ENCODE peak calls at places on chromosomes 13 and 19, in six cellular contexts. One of them, this sample, is unnamed.

GRCh38 chr13:51981355-51981754 is 29.9 kb downstream of the ATP7B start:
- DNase-seq in stimulated activated CD8-positive, alpha-beta memory T cell treated with anti-CD3 and anti-CD28 coated beads, Interleukin-4, amount 100 ng/mL, for 1 hour: no peak
- DNase-seq in CD4-positive, alpha-beta memory T cell: no peak
- DNase-seq in fibroblast of pulmonary artery: peak
- DNase-seq in HCT116: no peak
- DNase-seq in NCI-H1105 treated with DMSO at 0.1 percent for 48 hours: no peak
- DNase-seq in this sample: no peak

GRCh38 chr19:21812448-21812847 is 23.5 kb downstream of the ZNF43 start:
- DNase-seq in stimulated activated CD8-positive, alpha-beta memory T cell treated with anti-CD3 and anti-CD28 coated beads, Interleukin-4, amount 100 ng/mL, for 1 hour: no peak
- DNase-seq in CD4-positive, alpha-beta memory T cell: no peak
- DNase-seq in fibroblast of pulmonary artery: no peak
- DNase-seq in HCT116: no peak
- DNase-seq in NCI-H1105 treated with DMSO at 0.1 percent for 48 hours: no peak
- DNase-seq in this sample: no peak

GRCh38 chr19:4904481-4904880 is 1.8 kb upstream of the ARRDC5 start:
- DNase-seq in stimulated activated CD8-positive, alpha-beta memory T cell treated with anti-CD3 and anti-CD28 coated beads, Interleukin-4, amount 100 ng/mL, for 1 hour: no peak
- DNase-seq in CD4-positive, alpha-beta memory T cell: no peak
- DNase-seq in fibroblast of pulmonary artery: no peak
- DNase-seq in HCT116: no peak
- DNase-seq in NCI-H1105 treated with DMSO at 0.1 percent for 48 hours: no peak
- DNase-seq in this sample: no peak

GRCh38 chr13:40789275-40790231 is at the start of gene SLC25A15:
- DNase-seq in stimulated activated CD8-positive, alpha-beta memory T cell treated with anti-CD3 and anti-CD28 coated beads, Interleukin-4, amount 100 ng/mL, for 1 hour: peak
- DNase-seq in CD4-positive, alpha-beta memory T cell: peak
- DNase-seq in fibroblast of pulmonary artery: peak
- DNase-seq in HCT116: peak
- DNase-seq in NCI-H1105 treated with DMSO at 0.1 percent for 48 hours: peak
- DNase-seq in this sample: peak

GRCh38 chr13:53045110-53045509 is 16.5 kb downstream of the OLFM4 start:
- DNase-seq in stimulated activated CD8-positive, alpha-beta memory T cell treated with anti-CD3 and anti-CD28 coated beads, Interleukin-4, amount 100 ng/mL, for 1 hour: no peak
- DNase-seq in CD4-positive, alpha-beta memory T cell: no peak
- DNase-seq in fibroblast of pulmonary artery: peak
- DNase-seq in HCT116: no peak
- DNase-seq in NCI-H1105 treated with DMSO at 0.1 percent for 48 hours: peak
- DNase-seq in this sample: peak

GRCh38 chr19:3831601-3832000 is 37.2 kb downstream of the ZFR2 start:
- DNase-seq in stimulated activated CD8-positive, alpha-beta memory T cell treated with anti-CD3 and anti-CD28 coated beads, Interleukin-4, amount 100 ng/mL, for 1 hour: no peak
- DNase-seq in CD4-positive, alpha-beta memory T cell: no peak
- DNase-seq in fibroblast of pulmonary artery: no peak
- DNase-seq in HCT116: no peak
- DNase-seq in NCI-H1105 treated with DMSO at 0.1 percent for 48 hours: no peak
- DNase-seq in this sample: no peak

GRCh38 chr19:49106648-49107135 is 7.5 kb upstream of the LIN7B start:
- DNase-seq in stimulated activated CD8-positive, alpha-beta memory T cell treated with anti-CD3 and anti-CD28 coated beads, Interleukin-4, amount 100 ng/mL, for 1 hour: no peak
- DNase-seq in CD4-positive, alpha-beta memory T cell: peak
- DNase-seq in fibroblast of pulmonary artery: peak
- DNase-seq in HCT116: peak
- DNase-seq in NCI-H1105 treated with DMSO at 0.1 percent for 48 hours: peak
- DNase-seq in this sample: peak

GRCh38 chr19:30464162-30464561 is 92.0 kb downstream of the ZNF536 start:
- DNase-seq in stimulated activated CD8-positive, alpha-beta memory T cell treated with anti-CD3 and anti-CD28 coated beads, Interleukin-4, amount 100 ng/mL, for 1 hour: no peak
- DNase-seq in CD4-positive, alpha-beta memory T cell: no peak
- DNase-seq in fibroblast of pulmonary artery: no peak
- DNase-seq in HCT116: no peak
- DNase-seq in NCI-H1105 treated with DMSO at 0.1 percent for 48 hours: no peak
- DNase-seq in this sample: no peak

GRCh38 chr13:99067160-99067985 is 89.5 kb upstream of the DOCK9 start:
- DNase-seq in stimulated activated CD8-positive, alpha-beta memory T cell treated with anti-CD3 and anti-CD28 coated beads, Interleukin-4, amount 100 ng/mL, for 1 hour: no peak
- DNase-seq in CD4-positive, alpha-beta memory T cell: no peak
- DNase-seq in fibroblast of pulmonary artery: peak
- DNase-seq in HCT116: peak
- DNase-seq in NCI-H1105 treated with DMSO at 0.1 percent for 48 hours: no peak
- DNase-seq in this sample: no peak

GRCh38 chr19:49877879-49878743 is 609 bp downstream of the TBC1D17 start:
- DNase-seq in stimulated activated CD8-positive, alpha-beta memory T cell treated with anti-CD3 and anti-CD28 coated beads, Interleukin-4, amount 100 ng/mL, for 1 hour: peak
- DNase-seq in CD4-positive, alpha-beta memory T cell: peak
- DNase-seq in fibroblast of pulmonary artery: peak
- DNase-seq in HCT116: peak
- DNase-seq in NCI-H1105 treated with DMSO at 0.1 percent for 48 hours: peak
- DNase-seq in this sample: peak

GRCh38 chr19:50003810-50004419 is 21.3 kb downstream of the VRK3 start:
- DNase-seq in stimulated activated CD8-positive, alpha-beta memory T cell treated with anti-CD3 and anti-CD28 coated beads, Interleukin-4, amount 100 ng/mL, for 1 hour: no peak
- DNase-seq in CD4-positive, alpha-beta memory T cell: no peak
- DNase-seq in fibroblast of pulmonary artery: peak
- DNase-seq in HCT116: peak
- DNase-seq in NCI-H1105 treated with DMSO at 0.1 percent for 48 hours: no peak
- DNase-seq in this sample: no peak

GRCh38 chr13:48567521-48568331 is 34.8 kb upstream of the RCBTB2 start:
- DNase-seq in stimulated activated CD8-positive, alpha-beta memory T cell treated with anti-CD3 and anti-CD28 coated beads, Interleukin-4, amount 100 ng/mL, for 1 hour: no peak
- DNase-seq in CD4-positive, alpha-beta memory T cell: no peak
- DNase-seq in fibroblast of pulmonary artery: peak
- DNase-seq in HCT116: no peak
- DNase-seq in NCI-H1105 treated with DMSO at 0.1 percent for 48 hours: no peak
- DNase-seq in this sample: no peak

GRCh38 chr13:113114511-113115362 is 7.9 kb upstream of the F10 start:
- DNase-seq in stimulated activated CD8-positive, alpha-beta memory T cell treated with anti-CD3 and anti-CD28 coated beads, Interleukin-4, amount 100 ng/mL, for 1 hour: no peak
- DNase-seq in CD4-positive, alpha-beta memory T cell: no peak
- DNase-seq in fibroblast of pulmonary artery: no peak
- DNase-seq in HCT116: no peak
- DNase-seq in NCI-H1105 treated with DMSO at 0.1 percent for 48 hours: no peak
- DNase-seq in this sample: no peak

GRCh38 chr13:98089246-98089645 is 53.6 kb upstream of the FARP1 start:
- DNase-seq in stimulated activated CD8-positive, alpha-beta memory T cell treated with anti-CD3 and anti-CD28 coated beads, Interleukin-4, amount 100 ng/mL, for 1 hour: no peak
- DNase-seq in CD4-positive, alpha-beta memory T cell: no peak
- DNase-seq in fibroblast of pulmonary artery: peak
- DNase-seq in HCT116: no peak
- DNase-seq in NCI-H1105 treated with DMSO at 0.1 percent for 48 hours: no peak
- DNase-seq in this sample: no peak

GRCh38 chr13:67095621-67096020 is 134.5 kb downstream of the PCDH9 start:
- DNase-seq in stimulated activated CD8-positive, alpha-beta memory T cell treated with anti-CD3 and anti-CD28 coated beads, Interleukin-4, amount 100 ng/mL, for 1 hour: no peak
- DNase-seq in CD4-positive, alpha-beta memory T cell: no peak
- DNase-seq in fibroblast of pulmonary artery: peak
- DNase-seq in HCT116: no peak
- DNase-seq in NCI-H1105 treated with DMSO at 0.1 percent for 48 hours: no peak
- DNase-seq in this sample: no peak

GRCh38 chr19:16261584-16262370 is 62.8 kb upstream of the KLF2 start:
- DNase-seq in stimulated activated CD8-positive, alpha-beta memory T cell treated with anti-CD3 and anti-CD28 coated beads, Interleukin-4, amount 100 ng/mL, for 1 hour: no peak
- DNase-seq in CD4-positive, alpha-beta memory T cell: no peak
- DNase-seq in fibroblast of pulmonary artery: no peak
- DNase-seq in HCT116: no peak
- DNase-seq in NCI-H1105 treated with DMSO at 0.1 percent for 48 hours: no peak
- DNase-seq in this sample: no peak

GRCh38 chr19:46610851-46611770 is 10.0 kb downstream of the CALM3 start:
- DNase-seq in stimulated activated CD8-positive, alpha-beta memory T cell treated with anti-CD3 and anti-CD28 coated beads, Interleukin-4, amount 100 ng/mL, for 1 hour: no peak
- DNase-seq in CD4-positive, alpha-beta memory T cell: peak
- DNase-seq in fibroblast of pulmonary artery: no peak
- DNase-seq in HCT116: no peak
- DNase-seq in NCI-H1105 treated with DMSO at 0.1 percent for 48 hours: no peak
- DNase-seq in this sample: no peak

GRCh38 chr13:101773062-101773461 is 320.6 kb downstream of the ITGBL1 start:
- DNase-seq in stimulated activated CD8-positive, alpha-beta memory T cell treated with anti-CD3 and anti-CD28 coated beads, Interleukin-4, amount 100 ng/mL, for 1 hour: no peak
- DNase-seq in CD4-positive, alpha-beta memory T cell: no peak
- DNase-seq in fibroblast of pulmonary artery: peak
- DNase-seq in HCT116: no peak
- DNase-seq in NCI-H1105 treated with DMSO at 0.1 percent for 48 hours: no peak
- DNase-seq in this sample: no peak

GRCh38 chr19:16901491-16902175 is 12.8 kb downstream of the F2RL3 start:
- DNase-seq in stimulated activated CD8-positive, alpha-beta memory T cell treated with anti-CD3 and anti-CD28 coated beads, Interleukin-4, amount 100 ng/mL, for 1 hour: no peak
- DNase-seq in CD4-positive, alpha-beta memory T cell: no peak
- DNase-seq in fibroblast of pulmonary artery: no peak
- DNase-seq in HCT116: no peak
- DNase-seq in NCI-H1105 treated with DMSO at 0.1 percent for 48 hours: peak
- DNase-seq in this sample: no peak

GRCh38 chr13:79637086-79637763 is 156.3 kb downstream of the NDFIP2 start:
- DNase-seq in stimulated activated CD8-positive, alpha-beta memory T cell treated with anti-CD3 and anti-CD28 coated beads, Interleukin-4, amount 100 ng/mL, for 1 hour: no peak
- DNase-seq in CD4-positive, alpha-beta memory T cell: no peak
- DNase-seq in fibroblast of pulmonary artery: peak
- DNase-seq in HCT116: no peak
- DNase-seq in NCI-H1105 treated with DMSO at 0.1 percent for 48 hours: no peak
- DNase-seq in this sample: no peak

GRCh38 chr13:24053505-24054251 is 106.8 kb upstream of the SPATA13 start:
- DNase-seq in stimulated activated CD8-positive, alpha-beta memory T cell treated with anti-CD3 and anti-CD28 coated beads, Interleukin-4, amount 100 ng/mL, for 1 hour: peak
- DNase-seq in CD4-positive, alpha-beta memory T cell: peak
- DNase-seq in fibroblast of pulmonary artery: peak
- DNase-seq in HCT116: peak
- DNase-seq in NCI-H1105 treated with DMSO at 0.1 percent for 48 hours: peak
- DNase-seq in this sample: peak

GRCh38 chr19:15091918-15092753 is 10.1 kb downstream of the OR1I1 start:
- DNase-seq in stimulated activated CD8-positive, alpha-beta memory T cell treated with anti-CD3 and anti-CD28 coated beads, Interleukin-4, amount 100 ng/mL, for 1 hour: no peak
- DNase-seq in CD4-positive, alpha-beta memory T cell: peak
- DNase-seq in fibroblast of pulmonary artery: peak
- DNase-seq in HCT116: peak
- DNase-seq in NCI-H1105 treated with DMSO at 0.1 percent for 48 hours: peak
- DNase-seq in this sample: peak

GRCh38 chr13:110300090-110300815 is 6.7 kb downstream of the COL4A1 start:
- DNase-seq in stimulated activated CD8-positive, alpha-beta memory T cell treated with anti-CD3 and anti-CD28 coated beads, Interleukin-4, amount 100 ng/mL, for 1 hour: no peak
- DNase-seq in CD4-positive, alpha-beta memory T cell: no peak
- DNase-seq in fibroblast of pulmonary artery: no peak
- DNase-seq in HCT116: no peak
- DNase-seq in NCI-H1105 treated with DMSO at 0.1 percent for 48 hours: no peak
- DNase-seq in this sample: no peak

GRCh38 chr19:46924874-46925547 is 64.2 kb downstream of the ARHGAP35 start:
- DNase-seq in stimulated activated CD8-positive, alpha-beta memory T cell treated with anti-CD3 and anti-CD28 coated beads, Interleukin-4, amount 100 ng/mL, for 1 hour: no peak
- DNase-seq in CD4-positive, alpha-beta memory T cell: no peak
- DNase-seq in fibroblast of pulmonary artery: no peak
- DNase-seq in HCT116: no peak
- DNase-seq in NCI-H1105 treated with DMSO at 0.1 percent for 48 hours: no peak
- DNase-seq in this sample: peak

GRCh38 chr13:23411220-23411619 is 22.3 kb downstream of the SACS start:
- DNase-seq in stimulated activated CD8-positive, alpha-beta memory T cell treated with anti-CD3 and anti-CD28 coated beads, Interleukin-4, amount 100 ng/mL, for 1 hour: no peak
- DNase-seq in CD4-positive, alpha-beta memory T cell: no peak
- DNase-seq in fibroblast of pulmonary artery: no peak
- DNase-seq in HCT116: no peak
- DNase-seq in NCI-H1105 treated with DMSO at 0.1 percent for 48 hours: no peak
- DNase-seq in this sample: no peak

GRCh38 chr19:58562126-58563033 is 4.0 kb upstream of the UBE2M start:
- DNase-seq in stimulated activated CD8-positive, alpha-beta memory T cell treated with anti-CD3 and anti-CD28 coated beads, Interleukin-4, amount 100 ng/mL, for 1 hour: no peak
- DNase-seq in CD4-positive, alpha-beta memory T cell: peak
- DNase-seq in fibroblast of pulmonary artery: peak
- DNase-seq in HCT116: no peak
- DNase-seq in NCI-H1105 treated with DMSO at 0.1 percent for 48 hours: no peak
- DNase-seq in this sample: peak

GRCh38 chr13:98349731-98350305 is 172.7 kb upstream of the RNF113B start:
- DNase-seq in stimulated activated CD8-positive, alpha-beta memory T cell treated with anti-CD3 and anti-CD28 coated beads, Interleukin-4, amount 100 ng/mL, for 1 hour: no peak
- DNase-seq in CD4-positive, alpha-beta memory T cell: no peak
- DNase-seq in fibroblast of pulmonary artery: no peak
- DNase-seq in HCT116: no peak
- DNase-seq in NCI-H1105 treated with DMSO at 0.1 percent for 48 hours: no peak
- DNase-seq in this sample: no peak

GRCh38 chr13:61768175-61768574 is 352.5 kb upstream of the PCDH20 start:
- DNase-seq in stimulated activated CD8-positive, alpha-beta memory T cell treated with anti-CD3 and anti-CD28 coated beads, Interleukin-4, amount 100 ng/mL, for 1 hour: no peak
- DNase-seq in CD4-positive, alpha-beta memory T cell: no peak
- DNase-seq in fibroblast of pulmonary artery: peak
- DNase-seq in HCT116: no peak
- DNase-seq in NCI-H1105 treated with DMSO at 0.1 percent for 48 hours: no peak
- DNase-seq in this sample: no peak

GRCh38 chr19:3670796-3671679 is 29.2 kb downstream of the PIP5K1C start:
- DNase-seq in stimulated activated CD8-positive, alpha-beta memory T cell treated with anti-CD3 and anti-CD28 coated beads, Interleukin-4, amount 100 ng/mL, for 1 hour: no peak
- DNase-seq in CD4-positive, alpha-beta memory T cell: no peak
- DNase-seq in fibroblast of pulmonary artery: peak
- DNase-seq in HCT116: no peak
- DNase-seq in NCI-H1105 treated with DMSO at 0.1 percent for 48 hours: no peak
- DNase-seq in this sample: peak

GRCh38 chr19:35034588-35035382 is 4.5 kb downstream of the SCN1B start:
- DNase-seq in stimulated activated CD8-positive, alpha-beta memory T cell treated with anti-CD3 and anti-CD28 coated beads, Interleukin-4, amount 100 ng/mL, for 1 hour: no peak
- DNase-seq in CD4-positive, alpha-beta memory T cell: no peak
- DNase-seq in fibroblast of pulmonary artery: no peak
- DNase-seq in HCT116: no peak
- DNase-seq in NCI-H1105 treated with DMSO at 0.1 percent for 48 hours: no peak
- DNase-seq in this sample: no peak

GRCh38 chr19:10896851-10897526 is 25.6 kb downstream of the CARM1 start:
- DNase-seq in stimulated activated CD8-positive, alpha-beta memory T cell treated with anti-CD3 and anti-CD28 coated beads, Interleukin-4, amount 100 ng/mL, for 1 hour: no peak
- DNase-seq in CD4-positive, alpha-beta memory T cell: no peak
- DNase-seq in fibroblast of pulmonary artery: no peak
- DNase-seq in HCT116: no peak
- DNase-seq in NCI-H1105 treated with DMSO at 0.1 percent for 48 hours: no peak
- DNase-seq in this sample: peak

GRCh38 chr13:37105251-37105714 is at the start of gene CSNK1A1L:
- DNase-seq in stimulated activated CD8-positive, alpha-beta memory T cell treated with anti-CD3 and anti-CD28 coated beads, Interleukin-4, amount 100 ng/mL, for 1 hour: no peak
- DNase-seq in CD4-positive, alpha-beta memory T cell: no peak
- DNase-seq in fibroblast of pulmonary artery: no peak
- DNase-seq in HCT116: no peak
- DNase-seq in NCI-H1105 treated with DMSO at 0.1 percent for 48 hours: no peak
- DNase-seq in this sample: no peak

GRCh38 chr19:49425922-49426592 is 869 bp downstream of the GFY start:
- DNase-seq in stimulated activated CD8-positive, alpha-beta memory T cell treated with anti-CD3 and anti-CD28 coated beads, Interleukin-4, amount 100 ng/mL, for 1 hour: no peak
- DNase-seq in CD4-positive, alpha-beta memory T cell: no peak
- DNase-seq in fibroblast of pulmonary artery: no peak
- DNase-seq in HCT116: peak
- DNase-seq in NCI-H1105 treated with DMSO at 0.1 percent for 48 hours: no peak
- DNase-seq in this sample: no peak

GRCh38 chr13:98540476-98540875 is 36.4 kb downstream of the STK24 start:
- DNase-seq in stimulated activated CD8-positive, alpha-beta memory T cell treated with anti-CD3 and anti-CD28 coated beads, Interleukin-4, amount 100 ng/mL, for 1 hour: no peak
- DNase-seq in CD4-positive, alpha-beta memory T cell: no peak
- DNase-seq in fibroblast of pulmonary artery: no peak
- DNase-seq in HCT116: no peak
- DNase-seq in NCI-H1105 treated with DMSO at 0.1 percent for 48 hours: no peak
- DNase-seq in this sample: no peak

GRCh38 chr13:50410921-50411712 is 395.9 kb downstream of the KCNRG start:
- DNase-seq in stimulated activated CD8-positive, alpha-beta memory T cell treated with anti-CD3 and anti-CD28 coated beads, Interleukin-4, amount 100 ng/mL, for 1 hour: no peak
- DNase-seq in CD4-positive, alpha-beta memory T cell: no peak
- DNase-seq in fibroblast of pulmonary artery: peak
- DNase-seq in HCT116: peak
- DNase-seq in NCI-H1105 treated with DMSO at 0.1 percent for 48 hours: no peak
- DNase-seq in this sample: no peak

GRCh38 chr13:31722684-31723083 is 16.6 kb upstream of the RXFP2 start:
- DNase-seq in stimulated activated CD8-positive, alpha-beta memory T cell treated with anti-CD3 and anti-CD28 coated beads, Interleukin-4, amount 100 ng/mL, for 1 hour: no peak
- DNase-seq in CD4-positive, alpha-beta memory T cell: no peak
- DNase-seq in fibroblast of pulmonary artery: peak
- DNase-seq in HCT116: no peak
- DNase-seq in NCI-H1105 treated with DMSO at 0.1 percent for 48 hours: peak
- DNase-seq in this sample: no peak

GRCh38 chr19:4181053-4181508 is 1.3 kb downstream of the SIRT6 start:
- DNase-seq in stimulated activated CD8-positive, alpha-beta memory T cell treated with anti-CD3 and anti-CD28 coated beads, Interleukin-4, amount 100 ng/mL, for 1 hour: no peak
- DNase-seq in CD4-positive, alpha-beta memory T cell: no peak
- DNase-seq in fibroblast of pulmonary artery: no peak
- DNase-seq in HCT116: no peak
- DNase-seq in NCI-H1105 treated with DMSO at 0.1 percent for 48 hours: no peak
- DNase-seq in this sample: peak

GRCh38 chr13:109933476-109933875 is 147.1 kb upstream of the IRS2 start:
- DNase-seq in stimulated activated CD8-positive, alpha-beta memory T cell treated with anti-CD3 and anti-CD28 coated beads, Interleukin-4, amount 100 ng/mL, for 1 hour: no peak
- DNase-seq in CD4-positive, alpha-beta memory T cell: no peak
- DNase-seq in fibroblast of pulmonary artery: no peak
- DNase-seq in HCT116: no peak
- DNase-seq in NCI-H1105 treated with DMSO at 0.1 percent for 48 hours: no peak
- DNase-seq in this sample: no peak

GRCh38 chr19:51181913-51182419 is 39.9 kb downstream of the SIGLEC7 start:
- DNase-seq in stimulated activated CD8-positive, alpha-beta memory T cell treated with anti-CD3 and anti-CD28 coated beads, Interleukin-4, amount 100 ng/mL, for 1 hour: no peak
- DNase-seq in CD4-positive, alpha-beta memory T cell: no peak
- DNase-seq in fibroblast of pulmonary artery: no peak
- DNase-seq in HCT116: no peak
- DNase-seq in NCI-H1105 treated with DMSO at 0.1 percent for 48 hours: no peak
- DNase-seq in this sample: no peak

This sample was measured in colonic mucosa.